ENCODE peak calls at places on chromosomes 13 and 19, in six cellular contexts. M, A, B, J, X and R are unnamed samples.

GRCh38 chr13:78339927-78340326 is 263.4 kb downstream of the POU4F1 start:
- DNase-seq in M (no peak), A (no peak), B (no peak), J (no peak), X (no peak), R (no peak)

GRCh38 chr13:49082653-49083536 is 107.2 kb downstream of the FNDC3A start:
- DNase-seq in M (no peak), A (no peak), B (no peak), J (no peak), X (peak), R (peak)

GRCh38 chr19:56106397-56106849 is 14.7 kb downstream of the ZNF787 start:
- DNase-seq in M (no peak), A (no peak), B (no peak), J (no peak), X (no peak), R (no peak)

GRCh38 chr13:25678398-25678797 is 306.6 kb downstream of the ATP8A2 start:
- DNase-seq in M (no peak), A (no peak), B (no peak), J (no peak), X (no peak), R (no peak)

GRCh38 chr13:111539791-111540446 is 219.5 kb downstream of the TEX29 start:
- DNase-seq in M (peak), A (no peak), B (no peak), J (no peak), X (no peak), R (no peak)

GRCh38 chr13:102040812-102041211 is 361.0 kb downstream of the FGF14 start:
- DNase-seq in M (no peak), A (no peak), B (no peak), J (no peak), X (no peak), R (no peak)

GRCh38 chr13:109743706-109744453 is 42.5 kb downstream of the IRS2 start:
- DNase-seq in M (no peak), A (peak), B (no peak), J (no peak), X (peak), R (no peak)

GRCh38 chr13:37602743-37603381 is 4.3 kb upstream of the POSTN start:
- DNase-seq in M (no peak), A (peak), B (no peak), J (no peak), X (peak), R (no peak)

GRCh38 chr13:110593430-110594130 is 21.8 kb upstream of the NAXD start:
- DNase-seq in M (no peak), A (peak), B (no peak), J (no peak), X (peak), R (peak)

GRCh38 chr13:31972453-31972852 is 59.1 kb upstream of the FRY start:
- DNase-seq in M (no peak), A (no peak), B (no peak), J (no peak), X (no peak), R (no peak)

GRCh38 chr13:24506698-24507335 is 5.8 kb downstream of the PARP4 start:
- DNase-seq in M (no peak), A (no peak), B (no peak), J (no peak), X (no peak), R (no peak)

GRCh38 chr19:1763648-1764292 is 10.5 kb downstream of the ONECUT3 start:
- DNase-seq in M (no peak), A (no peak), B (no peak), J (no peak), X (no peak), R (no peak)

GRCh38 chr19:1765182-1765903 is 12.0 kb downstream of the ONECUT3 start:
- DNase-seq in M (no peak), A (no peak), B (no peak), J (no peak), X (no peak), R (no peak)

GRCh38 chr19:1762243-1763140 is 9.2 kb downstream of the ONECUT3 start:
- DNase-seq in M (no peak), A (no peak), B (no peak), J (no peak), X (no peak), R (no peak)

GRCh38 chr19:1765904-1766799 is 12.8 kb downstream of the ONECUT3 start:
- DNase-seq in M (no peak), A (no peak), B (no peak), J (no peak), X (no peak), R (no peak)

GRCh38 chr19:1764293-1764683 is 11.0 kb downstream of the ONECUT3 start:
- DNase-seq in M (no peak), A (no peak), B (no peak), J (no peak), X (no peak), R (no peak)
- TF ChIP-seq CTCF in M (no peak), A (no peak), B (no peak), J (no peak), X (no peak), R (no peak)

DNA sequence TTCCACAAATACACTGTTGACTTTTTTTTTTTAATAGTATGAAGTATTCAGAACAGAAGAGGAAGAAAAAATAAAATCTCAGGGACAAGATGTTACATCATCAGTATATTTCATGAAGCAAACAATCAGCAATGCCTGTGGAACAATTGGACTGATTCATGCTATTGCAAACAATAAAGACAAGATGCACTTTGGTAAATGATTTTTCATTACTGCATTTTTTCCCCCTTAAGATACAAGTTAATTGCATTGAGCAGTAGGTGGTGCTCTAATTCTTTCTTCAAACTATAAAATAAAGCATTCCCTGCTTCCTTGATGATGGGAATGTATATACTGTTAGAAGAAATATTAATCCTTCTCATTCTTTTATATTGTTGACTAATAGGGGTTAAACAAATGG is 17.1 kb downstream of the UCHL3 start:
- DNase-seq in M (no peak), A (peak), B (no peak), J (no peak), X (peak), R (no peak)
- TF ChIP-seq CTCF in M (no peak), A (peak), B (no peak), J (peak), X (peak), R (peak)

GRCh38 chr19:16764793-16765433 is 45.3 kb downstream of the NWD1 start:
- DNase-seq in M (no peak), A (no peak), B (no peak), J (no peak), X (no peak), R (no peak)

GRCh38 chr19:16764280-16764679 is 44.6 kb downstream of the NWD1 start:
- DNase-seq in M (no peak), A (no peak), B (no peak), J (no peak), X (no peak), R (no peak)

GRCh38 chr19:16756649-16757048 is 37.0 kb downstream of the NWD1 start:
- DNase-seq in M (no peak), A (no peak), B (no peak), J (no peak), X (no peak), R (no peak)

DNA sequence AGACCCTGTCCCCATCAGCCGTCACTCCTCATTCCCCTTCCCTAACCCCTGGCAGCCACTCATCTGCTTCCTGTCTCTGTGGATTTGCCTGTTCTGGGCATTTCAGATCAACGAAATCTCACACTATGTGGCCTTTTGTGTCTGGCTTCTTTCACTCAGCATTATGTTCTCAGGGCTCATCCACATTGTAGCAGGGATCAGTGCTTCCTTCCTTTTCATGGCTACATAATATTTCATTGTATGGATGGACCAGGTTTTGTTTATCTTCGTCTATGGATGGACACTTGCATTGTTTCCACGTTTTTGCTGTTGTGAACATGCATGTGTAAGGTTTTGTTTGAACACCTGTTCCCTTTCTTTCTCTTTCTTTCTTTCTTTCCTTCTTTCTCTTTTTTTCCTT is 41.3 kb downstream of the NWD1 start:
- DNase-seq in M (no peak), A (no peak), B (no peak), J (no peak), X (no peak), R (no peak)
- TF ChIP-seq CTCF in M (no peak), A (no peak), B (no peak), J (no peak), X (no peak), R (no peak)

DNA sequence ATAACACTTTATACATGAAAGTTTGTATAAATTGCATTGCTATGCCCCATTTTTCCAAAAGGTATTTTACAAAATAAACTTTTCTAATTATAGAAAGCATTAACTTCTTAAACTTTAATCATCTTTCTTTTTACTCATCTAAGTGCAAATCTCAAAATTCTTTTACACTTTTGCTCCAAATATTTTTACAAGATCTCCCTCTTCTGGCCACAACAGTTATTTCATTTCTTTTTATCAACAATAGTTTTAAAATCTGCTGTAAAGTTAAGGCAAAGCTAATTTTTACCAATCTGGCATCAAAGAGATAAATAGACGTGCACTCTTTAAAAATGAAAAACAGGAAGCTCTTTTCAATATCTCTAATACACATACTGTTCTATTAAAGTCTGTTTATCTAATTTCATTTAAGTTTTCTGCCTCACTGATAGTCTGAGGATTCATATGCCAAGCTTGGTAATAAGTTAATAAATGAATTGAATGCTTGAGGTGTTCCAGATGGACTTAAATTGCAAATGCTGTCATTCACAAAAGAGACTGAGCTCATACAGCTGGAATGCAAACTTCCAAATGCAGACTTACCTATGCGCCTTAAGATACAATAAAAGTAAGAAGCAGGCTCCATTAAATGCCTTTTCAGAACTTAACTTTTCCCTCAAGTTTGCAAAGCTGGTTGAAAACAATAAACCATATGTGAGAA is 583.0 kb upstream of the ATXN8OS start:
- DNase-seq in M (no peak), A (no peak), B (no peak), J (no peak), X (no peak), R (no peak)
- TF ChIP-seq CTCF in M (no peak), A (peak), B (no peak), J (no peak), X (no peak), R (peak)

GRCh38 chr19:44908836-44909201 is 3.2 kb downstream of the APOE start:
- DNase-seq in M (no peak), A (no peak), B (no peak), J (no peak), X (no peak), R (no peak)

GRCh38 chr19:44905437-44906160 is at the start of gene APOE:
- DNase-seq in M (no peak), A (no peak), B (no peak), J (no peak), X (no peak), R (no peak)

GRCh38 chr19:44907613-44908012 is 2.0 kb downstream of the APOE start:
- DNase-seq in M (no peak), A (no peak), B (no peak), J (no peak), X (no peak), R (no peak)

GRCh38 chr19:44909775-44910174 is 4.2 kb downstream of the APOE start:
- DNase-seq in M (no peak), A (no peak), B (no peak), J (no peak), X (no peak), R (no peak)

GRCh38 chr19:44908074-44908835 is 2.7 kb downstream of the APOE start:
- DNase-seq in M (no peak), A (no peak), B (no peak), J (no peak), X (no peak), R (no peak)
- TF ChIP-seq CTCF in M (no peak), A (no peak), B (no peak), J (no peak), X (no peak), R (no peak)

GRCh38 chr19:52689804-52690394 is 44.9 kb downstream of the ZNF611 start:
- DNase-seq in M (peak), A (no peak), B (no peak), J (peak), X (peak), R (peak)

GRCh38 chr19:52691737-52692136 is 43.1 kb downstream of the ZNF611 start:
- DNase-seq in M (no peak), A (peak), B (no peak), J (no peak), X (no peak), R (no peak)

GRCh38 chr19:52692431-52693008 is 42.3 kb downstream of the ZNF611 start:
- DNase-seq in M (no peak), A (no peak), B (no peak), J (no peak), X (no peak), R (no peak)

GRCh38 chr19:52691215-52691610 is 43.6 kb downstream of the ZNF611 start:
- DNase-seq in M (no peak), A (no peak), B (no peak), J (peak), X (no peak), R (no peak)

DNA sequence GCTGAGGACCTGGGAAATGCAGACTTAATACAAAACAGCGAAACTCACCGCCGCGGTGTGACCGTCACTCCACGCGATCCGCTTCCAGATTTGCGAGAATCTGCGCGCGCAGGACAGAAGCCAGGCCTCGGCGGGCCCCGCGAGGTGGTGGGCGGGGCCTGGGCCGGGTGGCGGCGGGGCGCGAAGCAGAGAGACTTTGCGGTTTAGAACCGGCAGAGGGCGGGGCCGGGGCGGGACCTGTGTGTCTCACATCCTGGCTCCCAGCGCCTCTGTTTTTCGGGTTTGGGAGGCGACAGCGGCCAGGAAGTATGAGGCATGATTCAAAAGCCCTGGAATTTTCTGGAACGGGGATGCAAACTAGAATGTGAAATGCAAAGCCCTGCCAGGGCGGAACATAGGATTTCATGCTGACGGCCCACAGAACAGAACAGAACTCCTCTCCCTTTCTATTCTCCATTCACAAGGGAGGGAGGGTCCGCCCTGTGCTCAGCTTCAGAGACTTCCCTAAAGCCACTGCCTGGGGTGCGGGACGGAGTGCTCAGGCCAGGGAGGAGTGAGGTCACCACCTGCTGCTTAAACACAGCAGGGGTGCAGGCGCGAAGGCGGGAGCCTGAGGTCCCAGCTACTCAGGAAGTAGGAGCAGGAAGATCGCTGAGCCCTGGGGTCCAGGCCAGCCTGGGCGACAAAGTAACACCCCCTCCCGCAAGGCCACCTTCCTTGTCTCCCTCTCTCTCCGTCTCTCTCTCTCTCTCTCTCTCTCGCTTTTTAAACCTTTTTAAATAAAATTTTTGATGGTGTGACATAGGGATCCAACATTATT is 44.2 kb downstream of the ZNF611 start:
- DNase-seq in M (peak), A (peak), B (peak), J (peak), X (peak), R (peak)
- TF ChIP-seq CTCF in M (no peak), A (peak), B (peak), J (peak), X (no peak), R (peak)

GRCh38 chr19:4619668-4620294 is 19.5 kb upstream of the TNFAIP8L1 start:
- DNase-seq in M (no peak), A (no peak), B (no peak), J (no peak), X (no peak), R (no peak)

GRCh38 chr19:4622695-4623421 is 16.5 kb upstream of the TNFAIP8L1 start:
- DNase-seq in M (no peak), A (no peak), B (no peak), J (no peak), X (no peak), R (no peak)

GRCh38 chr19:4624301-4624700 is 15.0 kb upstream of the TNFAIP8L1 start:
- DNase-seq in M (no peak), A (no peak), B (no peak), J (no peak), X (no peak), R (no peak)

GRCh38 chr19:4620675-4621074 is 18.6 kb upstream of the TNFAIP8L1 start:
- DNase-seq in M (no peak), A (no peak), B (no peak), J (no peak), X (no peak), R (no peak)

GRCh38 chr19:4624733-4625362 is 14.5 kb upstream of the TNFAIP8L1 start:
- DNase-seq in M (no peak), A (no peak), B (no peak), J (no peak), X (peak), R (peak)
- TF ChIP-seq CTCF in M (no peak), A (peak), B (no peak), J (peak), X (peak), R (no peak)

DNA sequence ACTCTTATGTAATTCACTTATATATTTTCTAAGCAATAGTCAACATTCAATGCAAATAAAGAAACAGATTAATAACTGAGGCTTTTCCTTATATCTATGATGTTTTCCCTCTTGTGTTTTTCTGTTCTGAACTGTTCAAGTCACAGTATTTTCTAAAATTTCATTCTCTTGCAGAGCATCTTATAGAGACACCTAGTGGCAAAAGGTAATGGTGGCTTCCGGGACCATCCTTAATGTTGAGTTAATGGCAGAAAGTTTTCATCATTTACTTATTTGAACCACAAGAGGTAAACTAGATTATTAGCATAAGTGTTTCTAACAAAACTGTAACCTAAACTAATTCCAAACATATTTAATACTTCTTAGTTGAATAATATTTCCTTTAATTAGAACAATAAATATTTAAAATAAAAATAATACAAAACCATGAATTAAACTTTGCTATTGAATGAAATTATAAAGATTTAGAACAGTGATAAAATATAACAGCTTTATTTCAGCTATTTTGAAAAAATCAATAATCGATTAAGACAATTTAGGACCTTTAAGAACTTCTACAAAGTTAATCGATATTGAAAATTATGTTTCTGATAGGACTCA is 1.7 kb upstream of the SLITRK5 start:
- DNase-seq in M (no peak), A (peak), B (no peak), J (no peak), X (no peak), R (peak)
- TF ChIP-seq CTCF in M (no peak), A (peak), B (peak), J (no peak), X (peak), R (peak)

GRCh38 chr19:29670255-29670654 is 5.0 kb downstream of the PLEKHF1 start:
- DNase-seq in M (no peak), A (no peak), B (no peak), J (no peak), X (no peak), R (no peak)

GRCh38 chr19:29672933-29673336 is 7.7 kb downstream of the PLEKHF1 start:
- DNase-seq in M (no peak), A (peak), B (no peak), J (no peak), X (no peak), R (peak)

GRCh38 chr19:29672319-29672932 is 7.2 kb downstream of the PLEKHF1 start:
- DNase-seq in M (no peak), A (no peak), B (no peak), J (no peak), X (no peak), R (no peak)

GRCh38 chr19:29673451-29674371 is 8.4 kb downstream of the PLEKHF1 start:
- DNase-seq in M (no peak), A (no peak), B (no peak), J (no peak), X (no peak), R (peak)

GRCh38 chr19:29671393-29672076 is 6.3 kb downstream of the PLEKHF1 start:
- DNase-seq in M (no peak), A (peak), B (peak), J (peak), X (no peak), R (peak)
- TF ChIP-seq CTCF in M (no peak), A (peak), B (peak), J (peak), X (peak), R (peak)